ENCODE peak calls at places on chromosome X, in four cellular contexts. A, Z, B and Y are unnamed samples.
A peak's percentile ranks its signal among the peaks of the same experiment; 100 is the strongest.

GRCh38 chrX:72020788-72021187 is 110.1 kb downstream of the NHSL2 start:
- DNase-seq in A (no peak), Z (no peak), B (no peak), Y (peak; percentile 26)

GRCh38 chrX:7086384-7086783 is 61.1 kb upstream of the STS start:
- DNase-seq in A (no peak), Z (no peak), B (no peak), Y (no peak)

GRCh38 chrX:53456254-53456653 is 22.1 kb upstream of the HSD17B10 start:
- DNase-seq in A (no peak), Z (no peak), B (no peak), Y (no peak)

GRCh38 chrX:68433155-68433980 is at the start of gene OPHN1:
- DNase-seq in A (peak; percentile 70), Z (peak; percentile 59), B (peak; percentile 34), Y (no peak)

GRCh38 chrX:72306851-72307645 is 1.3 kb upstream of the CITED1 start:
- DNase-seq in A (peak; percentile 87), Z (peak; percentile 49), B (no peak), Y (no peak)

GRCh38 chrX:69128573-69128972 is 36.7 kb downstream of the PJA1 start:
- DNase-seq in A (peak; percentile 63), Z (peak; percentile 14), B (no peak), Y (no peak)

GRCh38 chrX:153905481-153906095 is 1.1 kb downstream of the AVPR2 start:
- DNase-seq in A (peak; percentile 29), Z (no peak), B (no peak), Y (no peak)

GRCh38 chrX:154396948-154397887 is 959 bp upstream of the RPL10 start:
- DNase-seq in A (peak; percentile 79), Z (peak; percentile 67), B (no peak), Y (no peak)

GRCh38 chrX:16836371-16836770 is 33.8 kb downstream of the RBBP7 start:
- DNase-seq in A (peak; percentile 47), Z (peak; percentile 20), B (no peak), Y (no peak)

GRCh38 chrX:3443186-3443585 is 96.7 kb upstream of the MXRA5 start:
- DNase-seq in A (no peak), Z (no peak), B (no peak), Y (no peak)

GRCh38 chrX:1673337-1673736 is 58.5 kb downstream of the ASMT start:
- DNase-seq in A (peak; percentile 29), Z (peak; percentile 19), B (no peak), Y (no peak)

GRCh38 chrX:20374450-20374849 is 107.7 kb upstream of the RPS6KA3 start:
- DNase-seq in A (no peak), Z (no peak), B (no peak), Y (no peak)

GRCh38 chrX:7170903-7171302 is 22.9 kb upstream of the PUDP start:
- DNase-seq in A (peak; percentile 28), Z (peak; percentile 40), B (no peak), Y (no peak)

GRCh38 chrX:39756086-39756883 is 341.5 kb downstream of the BCOR start:
- DNase-seq in A (no peak), Z (no peak), B (no peak), Y (no peak)

GRCh38 chrX:135411893-135412292 is 9.9 kb upstream of the SMIM10L2A start:
- DNase-seq in A (no peak), Z (peak; percentile 4), B (no peak), Y (no peak)

GRCh38 chrX:119015407-119016242 is 41.2 kb downstream of the LONRF3 start:
- DNase-seq in A (no peak), Z (no peak), B (no peak), Y (peak; percentile 40)

GRCh38 chrX:7235071-7235470 is 87.1 kb upstream of the PUDP start:
- DNase-seq in A (no peak), Z (no peak), B (no peak), Y (no peak)

GRCh38 chrX:47579537-47579936 is 2.7 kb upstream of the TIMP1 start:
- DNase-seq in A (no peak), Z (no peak), B (no peak), Y (no peak)

GRCh38 chrX:41963348-41963747 is 40.0 kb upstream of the CASK start:
- DNase-seq in A (no peak), Z (no peak), B (no peak), Y (no peak)

GRCh38 chrX:154378059-154378798 is 866 bp upstream of the EMD start:
- DNase-seq in A (peak; percentile 85), Z (peak; percentile 89), B (no peak), Y (no peak)

GRCh38 chrX:153565996-153566580 is 32.9 kb downstream of the CCNQ start:
- DNase-seq in A (no peak), Z (peak; percentile 32), B (no peak), Y (no peak)

GRCh38 chrX:15930585-15930984 is 76.0 kb upstream of the AP1S2 start:
- DNase-seq in A (peak; percentile 24), Z (peak; percentile 12), B (no peak), Y (peak; percentile 13)

GRCh38 chrX:134999469-134999868 is 8.7 kb downstream of the SMIM10 start:
- DNase-seq in A (peak; percentile 45), Z (peak; percentile 30), B (no peak), Y (peak; percentile 2)

GRCh38 chrX:1213971-1214370 is 1.5 kb upstream of the CRLF2 start:
- DNase-seq in A (no peak), Z (no peak), B (no peak), Y (no peak)

GRCh38 chrX:12958461-12958860 is 16.4 kb upstream of the TMSB4X start:
- DNase-seq in A (no peak), Z (no peak), B (no peak), Y (no peak)

GRCh38 chrX:16320765-16321355 is 153.6 kb downstream of the MAGEB17 start:
- DNase-seq in A (no peak), Z (no peak), B (no peak), Y (no peak)

GRCh38 chrX:19579485-19579884 is 64.2 kb upstream of the MAP3K15 start:
- DNase-seq in A (no peak), Z (no peak), B (no peak), Y (no peak)

GRCh38 chrX:8105531-8105930 is 65.5 kb downstream of the VCX2 start:
- DNase-seq in A (no peak), Z (no peak), B (no peak), Y (no peak)

GRCh38 chrX:119758682-119759332 is 419 bp downstream of the SOWAHD start:
- DNase-seq in A (peak; percentile 67), Z (peak; percentile 21), B (no peak), Y (no peak)

GRCh38 chrX:110181459-110182137 is 136.3 kb downstream of the AMMECR1 start:
- DNase-seq in A (no peak), Z (no peak), B (no peak), Y (no peak)

GRCh38 chrX:11970935-11971334 is 167.3 kb upstream of the FRMPD4 start:
- DNase-seq in A (no peak), Z (no peak), B (no peak), Y (no peak)

GRCh38 chrX:118183606-118184005 is 67.0 kb upstream of the KLHL13 start:
- DNase-seq in A (no peak), Z (no peak), B (no peak), Y (no peak)

GRCh38 chrX:131854586-131854985 is 168.5 kb upstream of the STK26 start:
- DNase-seq in A (no peak), Z (no peak), B (no peak), Y (no peak)

GRCh38 chrX:119041175-119041574 is 31.6 kb upstream of the CT47C1 start:
- DNase-seq in A (no peak), Z (peak; percentile 54), B (no peak), Y (no peak)

GRCh38 chrX:112536544-112536943 is 143.2 kb downstream of the LHFPL1 start:
- DNase-seq in A (no peak), Z (no peak), B (peak; percentile 44), Y (no peak)

GRCh38 chrX:51002160-51002632 is 91.7 kb downstream of the BMP15 start:
- DNase-seq in A (no peak), Z (no peak), B (no peak), Y (no peak)

GRCh38 chrX:154485150-154486051 is 1.0 kb downstream of the UBL4A start:
- DNase-seq in A (no peak), Z (peak; percentile 33), B (no peak), Y (no peak)

GRCh38 chrX:50962156-50962555 is 51.6 kb downstream of the BMP15 start:
- DNase-seq in A (no peak), Z (no peak), B (no peak), Y (no peak)

DNA sequence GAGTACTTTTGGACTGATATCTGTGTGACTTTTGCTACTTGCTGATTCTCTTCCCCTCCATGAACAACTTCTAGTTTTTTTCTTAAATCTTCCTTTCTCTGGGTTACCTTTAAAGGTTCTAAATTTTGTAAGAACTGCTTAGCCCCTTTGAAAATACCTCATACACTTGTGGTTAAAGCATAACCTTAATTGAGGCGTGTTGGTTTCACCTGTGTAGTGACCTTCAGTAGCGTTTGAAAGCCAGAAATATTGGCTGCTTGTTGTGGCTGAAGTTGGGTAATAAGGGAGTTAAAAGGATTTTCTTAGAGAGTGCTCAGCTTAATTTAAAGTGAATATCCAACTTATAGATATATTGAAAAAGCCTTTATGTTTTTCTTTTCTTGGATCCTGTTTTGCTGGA is 32.0 kb downstream of the MAGEC1 start:
- DNase-seq in A (no peak), Z (no peak), B (no peak), Y (no peak)
- TF ChIP-seq YY1 in A (no peak), Z (no peak), B (no peak), Y (no peak)

GRCh38 chrX:30905325-30905724 is 16.3 kb upstream of the TAB3 start:
- DNase-seq in A (no peak), Z (no peak), B (no peak), Y (no peak)
- TF ChIP-seq NRF1 in A (no peak), Z (no peak), B (no peak), Y (no peak)

GRCh38 chrX:29662101-29662500 is 553.3 kb upstream of the MAGEB2 start:
- DNase-seq in A (no peak), Z (no peak), B (no peak), Y (no peak)
- TF ChIP-seq YY1 in A (no peak), Z (no peak), B (no peak), Y (no peak)

GRCh38 chrX:140038842-140039241 is 73.5 kb upstream of the CXorf66 start:
- DNase-seq in A (no peak), Z (no peak), B (no peak), Y (no peak)

GRCh38 chrX:140040397-140040796 is 75.1 kb upstream of the CXorf66 start:
- DNase-seq in A (no peak), Z (no peak), B (no peak), Y (no peak)

GRCh38 chrX:140034916-140035315 is 69.6 kb upstream of the CXorf66 start:
- DNase-seq in A (peak; percentile 2), Z (peak; percentile 13), B (no peak), Y (no peak)
- TF ChIP-seq NRF1 in A (no peak), Z (no peak), B (no peak), Y (no peak)

GRCh38 chrX:87961471-87961870 is 443.9 kb downstream of the KLHL4 start:
- DNase-seq in A (no peak), Z (no peak), B (no peak), Y (no peak)
- TF ChIP-seq YY1 in A (no peak), Z (no peak), B (no peak), Y (no peak)

GRCh38 chrX:17876135-17876534 is 15.0 kb upstream of the RAI2 start:
- DNase-seq in A (no peak), Z (no peak), B (no peak), Y (no peak)
- TF ChIP-seq NRF1 in A (no peak), Z (no peak), B (no peak), Y (no peak)